ENCODE peak calls at places on chromosomes 3 and 15, in nine cellular contexts. One of them, this sample, is unnamed.
A peak's percentile ranks its signal among the peaks of the same experiment; 100 is the strongest.

GRCh38 chr3:47042231-47042791 is 62.8 kb downstream of the NBEAL2 start:
- DNase-seq in sigmoid colon: no peak
- DNase-seq in K562: no peak
- DNase-seq in stomach: no peak
- DNase-seq in A549: no peak
- DNase-seq in HepG2: no peak
- DNase-seq in H1: no peak
- DNase-seq in ovary: no peak
- DNase-seq in tibial nerve: no peak
- DNase-seq in this sample: no peak

GRCh38 chr15:34708422-34708821 is 46.4 kb downstream of the GJD2 start:
- DNase-seq in sigmoid colon: no peak
- DNase-seq in K562: peak; percentile 50
- DNase-seq in stomach: no peak
- DNase-seq in A549: peak; percentile 38
- DNase-seq in HepG2: peak; percentile 28
- DNase-seq in H1: no peak
- DNase-seq in ovary: no peak
- DNase-seq in tibial nerve: no peak
- DNase-seq in this sample: no peak

GRCh38 chr3:64918989-64919388 is 231.2 kb upstream of the ADAMTS9 start:
- DNase-seq in sigmoid colon: no peak
- DNase-seq in K562: no peak
- DNase-seq in stomach: no peak
- DNase-seq in A549: no peak
- DNase-seq in HepG2: no peak
- DNase-seq in H1: no peak
- DNase-seq in ovary: no peak
- DNase-seq in tibial nerve: no peak
- DNase-seq in this sample: no peak

GRCh38 chr3:117074833-117075232 is 365.3 kb downstream of the TUSC7 start:
- DNase-seq in sigmoid colon: no peak
- DNase-seq in K562: no peak
- DNase-seq in stomach: no peak
- DNase-seq in A549: no peak
- DNase-seq in HepG2: no peak
- DNase-seq in H1: no peak
- DNase-seq in ovary: no peak
- DNase-seq in tibial nerve: no peak
- DNase-seq in this sample: no peak

GRCh38 chr3:133479895-133480669 is 80.2 kb downstream of the BFSP2 start:
- DNase-seq in sigmoid colon: no peak
- DNase-seq in K562: no peak
- DNase-seq in stomach: no peak
- DNase-seq in A549: no peak
- DNase-seq in HepG2: peak; percentile 19
- DNase-seq in H1: no peak
- DNase-seq in ovary: no peak
- DNase-seq in tibial nerve: no peak
- DNase-seq in this sample: no peak

GRCh38 chr3:53856964-53857363 is 10.6 kb downstream of the IL17RB start:
- DNase-seq in sigmoid colon: no peak
- DNase-seq in K562: no peak
- DNase-seq in stomach: no peak
- DNase-seq in A549: no peak
- DNase-seq in HepG2: no peak
- DNase-seq in H1: no peak
- DNase-seq in ovary: no peak
- DNase-seq in tibial nerve: no peak
- DNase-seq in this sample: no peak

GRCh38 chr3:49656541-49657112 is 17.5 kb upstream of the APEH start:
- DNase-seq in sigmoid colon: no peak
- DNase-seq in K562: peak; percentile 19
- DNase-seq in stomach: no peak
- DNase-seq in A549: no peak
- DNase-seq in HepG2: no peak
- DNase-seq in H1: no peak
- DNase-seq in ovary: no peak
- DNase-seq in tibial nerve: no peak
- DNase-seq in this sample: no peak

GRCh38 chr3:132444333-132444732 is 27.0 kb downstream of the DNAJC13 start:
- DNase-seq in sigmoid colon: no peak
- DNase-seq in K562: no peak
- DNase-seq in stomach: no peak
- DNase-seq in A549: no peak
- DNase-seq in HepG2: no peak
- DNase-seq in H1: no peak
- DNase-seq in ovary: no peak
- DNase-seq in tibial nerve: no peak
- DNase-seq in this sample: no peak

GRCh38 chr3:62241279-62241678 is 132.1 kb downstream of the FEZF2 start:
- DNase-seq in sigmoid colon: no peak
- DNase-seq in K562: no peak
- DNase-seq in stomach: no peak
- DNase-seq in A549: no peak
- DNase-seq in HepG2: no peak
- DNase-seq in H1: no peak
- DNase-seq in ovary: no peak
- DNase-seq in tibial nerve: no peak
- DNase-seq in this sample: no peak

GRCh38 chr3:62246094-62246493 is 127.3 kb downstream of the FEZF2 start:
- DNase-seq in sigmoid colon: no peak
- DNase-seq in K562: no peak
- DNase-seq in stomach: no peak
- DNase-seq in A549: no peak
- DNase-seq in HepG2: no peak
- DNase-seq in H1: no peak
- DNase-seq in ovary: no peak
- DNase-seq in tibial nerve: no peak
- DNase-seq in this sample: no peak

GRCh38 chr3:62238431-62238830 is 134.9 kb downstream of the FEZF2 start:
- DNase-seq in sigmoid colon: no peak
- DNase-seq in K562: no peak
- DNase-seq in stomach: no peak
- DNase-seq in A549: no peak
- DNase-seq in HepG2: no peak
- DNase-seq in H1: no peak
- DNase-seq in ovary: no peak
- DNase-seq in tibial nerve: no peak
- DNase-seq in this sample: no peak

GRCh38 chr3:62246985-62247384 is 126.4 kb downstream of the FEZF2 start:
- DNase-seq in sigmoid colon: no peak
- DNase-seq in K562: no peak
- DNase-seq in stomach: no peak
- DNase-seq in A549: no peak
- DNase-seq in HepG2: no peak
- DNase-seq in H1: no peak
- DNase-seq in ovary: no peak
- DNase-seq in tibial nerve: no peak
- DNase-seq in this sample: no peak

DNA sequence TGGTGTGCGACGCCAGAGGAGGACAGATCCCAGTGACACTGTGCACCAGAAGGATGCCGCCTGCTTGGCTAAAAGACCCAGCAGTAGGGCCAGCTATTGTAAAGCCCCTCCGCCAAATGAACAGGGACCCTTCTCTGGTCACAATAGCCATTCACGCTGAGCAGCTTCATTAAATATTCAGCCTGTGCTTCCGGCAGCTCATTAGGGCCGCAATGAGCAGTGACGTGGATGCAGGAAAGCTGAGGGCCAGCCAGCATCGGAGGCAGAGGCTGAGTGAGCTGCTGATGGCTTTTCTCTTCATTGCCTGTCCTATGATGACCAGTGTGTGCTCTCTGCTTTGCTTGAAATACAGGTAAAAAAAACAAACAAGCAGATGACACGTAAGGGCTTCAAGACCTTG is 130.5 kb downstream of the FEZF2 start:
- DNase-seq in sigmoid colon: no peak
- DNase-seq in K562: no peak
- DNase-seq in stomach: no peak
- DNase-seq in A549: no peak
- DNase-seq in HepG2: no peak
- DNase-seq in H1: no peak
- DNase-seq in ovary: no peak
- DNase-seq in tibial nerve: no peak
- DNase-seq in this sample: no peak
- H3K4me1 ChIP-seq in sigmoid colon: peaks cover 3% of the 10 kb centered on the region
- H3K4me1 ChIP-seq in K562: no peaks in the 10 kb centered on the region
- H3K4me1 ChIP-seq in stomach: no peaks in the 10 kb centered on the region
- H3K4me1 ChIP-seq in A549: no peaks in the 10 kb centered on the region
- H3K4me1 ChIP-seq in HepG2: no peaks in the 10 kb centered on the region
- H3K4me1 ChIP-seq in H1: peaks cover 5% of the 10 kb centered on the region
- H3K4me1 ChIP-seq in ovary: no peaks in the 10 kb centered on the region
- H3K4me1 ChIP-seq in tibial nerve: no peaks in the 10 kb centered on the region
- H3K4me1 ChIP-seq in this sample: peaks cover 5% of the 10 kb centered on the region

GRCh38 chr3:140913728-140914127 is 27.9 kb upstream of the SLC25A36 start:
- DNase-seq in sigmoid colon: no peak
- DNase-seq in K562: no peak
- DNase-seq in stomach: no peak
- DNase-seq in A549: no peak
- DNase-seq in HepG2: no peak
- DNase-seq in H1: no peak
- DNase-seq in ovary: no peak
- DNase-seq in tibial nerve: no peak
- DNase-seq in this sample: no peak

GRCh38 chr3:140911822-140912221 is 29.8 kb upstream of the SLC25A36 start:
- DNase-seq in sigmoid colon: no peak
- DNase-seq in K562: no peak
- DNase-seq in stomach: no peak
- DNase-seq in A549: no peak
- DNase-seq in HepG2: peak; percentile 67
- DNase-seq in H1: no peak
- DNase-seq in ovary: no peak
- DNase-seq in tibial nerve: no peak
- DNase-seq in this sample: no peak

GRCh38 chr3:140906785-140907184 is 34.9 kb upstream of the SLC25A36 start:
- DNase-seq in sigmoid colon: no peak
- DNase-seq in K562: no peak
- DNase-seq in stomach: no peak
- DNase-seq in A549: no peak
- DNase-seq in HepG2: no peak
- DNase-seq in H1: no peak
- DNase-seq in ovary: no peak
- DNase-seq in tibial nerve: no peak
- DNase-seq in this sample: no peak

GRCh38 chr3:140914384-140914945 is 27.2 kb upstream of the SLC25A36 start:
- DNase-seq in sigmoid colon: no peak
- DNase-seq in K562: no peak
- DNase-seq in stomach: no peak
- DNase-seq in A549: no peak
- DNase-seq in HepG2: no peak
- DNase-seq in H1: no peak
- DNase-seq in ovary: no peak
- DNase-seq in tibial nerve: no peak
- DNase-seq in this sample: no peak

DNA sequence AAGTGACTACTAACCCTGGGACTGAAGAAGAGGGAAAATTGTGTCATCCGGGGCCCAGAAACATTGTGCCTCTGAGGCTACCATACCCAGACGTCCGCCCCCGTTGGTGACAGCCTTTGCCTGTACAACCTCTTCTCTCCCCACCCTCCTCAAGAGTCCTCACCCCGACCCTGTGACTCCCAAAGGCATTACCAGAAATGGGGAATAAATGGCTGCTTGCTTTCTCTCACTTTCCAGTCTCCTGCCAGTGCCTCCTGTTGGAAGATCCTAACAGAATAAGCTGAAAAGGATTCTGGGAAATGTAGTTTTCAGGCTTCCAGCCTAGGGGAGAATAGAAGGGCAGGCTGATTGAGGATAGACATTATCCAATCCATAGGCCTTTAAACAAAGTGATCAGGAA is 30.8 kb upstream of the SLC25A36 start:
- DNase-seq in sigmoid colon: no peak
- DNase-seq in K562: peak; percentile 29
- DNase-seq in stomach: no peak
- DNase-seq in A549: peak; percentile 13
- DNase-seq in HepG2: no peak
- DNase-seq in H1: peak; percentile 66
- DNase-seq in ovary: no peak
- DNase-seq in tibial nerve: no peak
- DNase-seq in this sample: no peak
- H3K4me3 ChIP-seq in sigmoid colon: no peak overlapping the region
- H3K4me3 ChIP-seq in K562: peak overlapping the region; percentile 27
- H3K4me3 ChIP-seq in stomach: no peak overlapping the region
- H3K4me3 ChIP-seq in A549: no peak overlapping the region
- H3K4me3 ChIP-seq in HepG2: no peak overlapping the region
- H3K4me3 ChIP-seq in H1: peak overlapping the region; percentile 54
- H3K4me3 ChIP-seq in ovary: no peak overlapping the region
- H3K4me3 ChIP-seq in tibial nerve: no peak overlapping the region
- H3K4me3 ChIP-seq in this sample: no peak overlapping the region

GRCh38 chr15:49315543-49315942 is 107.5 kb upstream of the FGF7 start:
- DNase-seq in sigmoid colon: no peak
- DNase-seq in K562: no peak
- DNase-seq in stomach: no peak
- DNase-seq in A549: no peak
- DNase-seq in HepG2: no peak
- DNase-seq in H1: no peak
- DNase-seq in ovary: no peak
- DNase-seq in tibial nerve: no peak
- DNase-seq in this sample: no peak

GRCh38 chr15:49308686-49309085 is 114.4 kb upstream of the FGF7 start:
- DNase-seq in sigmoid colon: no peak
- DNase-seq in K562: no peak
- DNase-seq in stomach: no peak
- DNase-seq in A549: no peak
- DNase-seq in HepG2: no peak
- DNase-seq in H1: no peak
- DNase-seq in ovary: no peak
- DNase-seq in tibial nerve: no peak
- DNase-seq in this sample: no peak

GRCh38 chr15:49314729-49315128 is 108.3 kb upstream of the FGF7 start:
- DNase-seq in sigmoid colon: no peak
- DNase-seq in K562: no peak
- DNase-seq in stomach: no peak
- DNase-seq in A549: no peak
- DNase-seq in HepG2: no peak
- DNase-seq in H1: no peak
- DNase-seq in ovary: no peak
- DNase-seq in tibial nerve: no peak
- DNase-seq in this sample: no peak

GRCh38 chr15:49309889-49310288 is 113.2 kb upstream of the FGF7 start:
- DNase-seq in sigmoid colon: no peak
- DNase-seq in K562: no peak
- DNase-seq in stomach: no peak
- DNase-seq in A549: no peak
- DNase-seq in HepG2: no peak
- DNase-seq in H1: no peak
- DNase-seq in ovary: no peak
- DNase-seq in tibial nerve: no peak
- DNase-seq in this sample: no peak

GRCh38 chr15:49313650-49314049 is 109.4 kb upstream of the FGF7 start:
- DNase-seq in sigmoid colon: no peak
- DNase-seq in K562: no peak
- DNase-seq in stomach: no peak
- DNase-seq in A549: no peak
- DNase-seq in HepG2: no peak
- DNase-seq in H1: no peak
- DNase-seq in ovary: no peak
- DNase-seq in tibial nerve: no peak
- DNase-seq in this sample: no peak
- TF ChIP-seq EP300 in sigmoid colon: no peak
- TF ChIP-seq EP300 in K562: no peak
- TF ChIP-seq EP300 in stomach: no peak
- TF ChIP-seq EP300 in A549: no peak
- TF ChIP-seq EP300 in HepG2: no peak
- TF ChIP-seq EP300 in H1: no peak
- TF ChIP-seq EP300 in ovary: no peak
- TF ChIP-seq EP300 in tibial nerve: no peak
- TF ChIP-seq EP300 in this sample: no peak

GRCh38 chr3:42120866-42121265 is 29.7 kb downstream of the TRAK1 start:
- DNase-seq in sigmoid colon: no peak
- DNase-seq in K562: no peak
- DNase-seq in stomach: no peak
- DNase-seq in A549: no peak
- DNase-seq in HepG2: no peak
- DNase-seq in H1: no peak
- DNase-seq in ovary: no peak
- DNase-seq in tibial nerve: no peak
- DNase-seq in this sample: peak; percentile 44

GRCh38 chr3:42118762-42119361 is 27.7 kb downstream of the TRAK1 start:
- DNase-seq in sigmoid colon: no peak
- DNase-seq in K562: peak; percentile 42
- DNase-seq in stomach: peak; percentile 56
- DNase-seq in A549: peak; percentile 72
- DNase-seq in HepG2: peak; percentile 74
- DNase-seq in H1: no peak
- DNase-seq in ovary: no peak
- DNase-seq in tibial nerve: no peak
- DNase-seq in this sample: peak; percentile 58

GRCh38 chr3:42122261-42123011 is 31.3 kb downstream of the TRAK1 start:
- DNase-seq in sigmoid colon: peak; percentile 36
- DNase-seq in K562: no peak
- DNase-seq in stomach: no peak
- DNase-seq in A549: no peak
- DNase-seq in HepG2: no peak
- DNase-seq in H1: no peak
- DNase-seq in ovary: no peak
- DNase-seq in tibial nerve: no peak
- DNase-seq in this sample: no peak

GRCh38 chr3:42117175-42118008 is 26.2 kb downstream of the TRAK1 start:
- DNase-seq in sigmoid colon: no peak
- DNase-seq in K562: no peak
- DNase-seq in stomach: peak; percentile 68
- DNase-seq in A549: peak; percentile 28
- DNase-seq in HepG2: no peak
- DNase-seq in H1: peak; percentile 59
- DNase-seq in ovary: peak; percentile 57
- DNase-seq in tibial nerve: no peak
- DNase-seq in this sample: peak; percentile 38

DNA sequence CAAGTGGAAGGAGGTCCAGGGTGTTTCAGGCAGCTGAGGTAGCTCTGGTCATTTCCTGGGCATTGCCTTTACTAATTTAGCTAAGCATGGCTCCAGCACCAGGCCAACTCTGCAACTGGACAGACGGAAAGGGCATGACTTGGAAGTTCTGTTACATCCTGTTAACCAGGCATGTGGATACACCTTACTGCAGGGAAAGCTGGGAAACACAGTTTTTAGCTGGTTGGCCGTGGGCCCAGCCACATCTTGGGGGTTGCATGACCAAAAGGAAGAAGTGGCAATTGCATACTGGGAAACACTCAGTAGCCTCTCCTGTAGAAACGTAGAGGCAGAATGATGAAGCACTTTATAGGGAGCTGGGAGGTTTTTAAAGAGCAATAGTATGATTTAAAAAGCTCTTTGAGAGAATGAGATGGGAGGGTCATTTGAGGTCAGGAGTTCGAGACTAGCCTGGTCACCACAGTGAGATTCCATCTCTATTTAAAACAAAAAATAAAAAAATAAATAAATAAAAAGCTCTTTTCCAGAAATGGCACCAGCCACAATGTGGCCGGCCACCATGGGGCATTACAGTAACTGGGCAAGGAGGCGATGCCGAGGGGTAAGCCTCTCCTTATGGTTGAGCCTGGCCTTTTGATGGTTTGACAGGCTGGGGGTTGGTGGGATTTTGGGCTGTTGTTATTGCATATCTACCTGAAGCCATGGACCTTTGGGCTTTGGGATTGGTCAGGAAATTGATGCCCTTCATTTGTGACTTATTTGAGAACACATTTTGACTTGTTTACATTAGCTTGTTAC is 28.6 kb downstream of the TRAK1 start:
- DNase-seq in sigmoid colon: no peak
- DNase-seq in K562: no peak
- DNase-seq in stomach: no peak
- DNase-seq in A549: no peak
- DNase-seq in HepG2: no peak
- DNase-seq in H1: no peak
- DNase-seq in ovary: no peak
- DNase-seq in tibial nerve: no peak
- DNase-seq in this sample: peak; percentile 50
- H3K4me1 ChIP-seq in sigmoid colon: peaks cover 65% of the 10 kb centered on the region
- H3K4me1 ChIP-seq in K562: peaks cover 6% of the 10 kb centered on the region
- H3K4me1 ChIP-seq in stomach: peaks cover 51% of the 10 kb centered on the region
- H3K4me1 ChIP-seq in A549: peaks cover 15% of the 10 kb centered on the region
- H3K4me1 ChIP-seq in HepG2: peaks cover 81% of the 10 kb centered on the region
- H3K4me1 ChIP-seq in H1: peaks cover 4% of the 10 kb centered on the region
- H3K4me1 ChIP-seq in ovary: peaks cover 5% of the 10 kb centered on the region
- H3K4me1 ChIP-seq in tibial nerve: peaks cover 9% of the 10 kb centered on the region
- H3K4me1 ChIP-seq in this sample: peaks cover 66% of the 10 kb centered on the region